ENCODE peak calls at places on chromosomes 16 and 17, in four cellular contexts. One of them, this sample, is unnamed.
A peak's percentile ranks its signal among the peaks of the same experiment; 100 is the strongest.

GRCh38 chr16:69619514-69619913 is 53.7 kb downstream of the NFAT5 start:
- DNase-seq in K562: no peak
- DNase-seq in HepG2: no peak
- DNase-seq in GM12878: no peak
- DNase-seq in this sample: no peak

GRCh38 chr17:28759296-28759865 is 15.6 kb downstream of the TRAF4 start:
- DNase-seq in K562: no peak
- DNase-seq in HepG2: no peak
- DNase-seq in GM12878: no peak
- DNase-seq in this sample: no peak

GRCh38 chr16:9297437-9298113 is 206.1 kb downstream of the HAPSTR1 start:
- DNase-seq in K562: peak; percentile 71
- DNase-seq in HepG2: peak; percentile 63
- DNase-seq in GM12878: no peak
- DNase-seq in this sample: peak; percentile 75

GRCh38 chr16:69601250-69601649 is 35.5 kb downstream of the NFAT5 start:
- DNase-seq in K562: no peak
- DNase-seq in GM12878: no peak
- DNase-seq in HepG2: no peak
- DNase-seq in this sample: no peak

GRCh38 chr16:86519649-86520316 is 9.5 kb downstream of the FOXF1 start:
- DNase-seq in HepG2: peak; percentile 48
- DNase-seq in K562: peak; percentile 76
- DNase-seq in GM12878: no peak
- DNase-seq in this sample: peak; percentile 75

GRCh38 chr16:80015566-80015965 is 415.0 kb upstream of the MAF start:
- DNase-seq in GM12878: no peak
- DNase-seq in HepG2: no peak
- DNase-seq in K562: no peak
- DNase-seq in this sample: no peak

GRCh38 chr17:62093188-62094155 is 28.4 kb upstream of the MED13 start:
- DNase-seq in GM12878: peak; percentile 90
- DNase-seq in K562: no peak
- DNase-seq in HepG2: peak; percentile 36
- DNase-seq in this sample: no peak

GRCh38 chr16:5467552-5467951 is 370.0 kb upstream of the EEF2KMT start:
- DNase-seq in K562: no peak
- DNase-seq in HepG2: no peak
- DNase-seq in GM12878: no peak
- DNase-seq in this sample: no peak

GRCh38 chr17:59756236-59756818 is 48.9 kb downstream of the VMP1 start:
- DNase-seq in GM12878: no peak
- DNase-seq in K562: no peak
- DNase-seq in HepG2: peak; percentile 88
- DNase-seq in this sample: no peak

GRCh38 chr17:3536736-3537135 is 20.9 kb downstream of the TRPV3 start:
- DNase-seq in K562: no peak
- DNase-seq in HepG2: no peak
- DNase-seq in GM12878: no peak
- DNase-seq in this sample: no peak

GRCh38 chr17:22273308-22273707 is 581.0 kb downstream of the KCNJ18 start:
- DNase-seq in HepG2: no peak
- DNase-seq in GM12878: no peak
- DNase-seq in K562: no peak
- DNase-seq in this sample: no peak

GRCh38 chr16:72112906-72113615 is 19.4 kb downstream of the DHX38 start:
- DNase-seq in K562: no peak
- DNase-seq in HepG2: no peak
- DNase-seq in GM12878: no peak
- DNase-seq in this sample: no peak

GRCh38 chr16:72110662-72111615 is 17.3 kb downstream of the DHX38 start:
- DNase-seq in K562: no peak
- DNase-seq in GM12878: no peak
- DNase-seq in HepG2: no peak
- DNase-seq in this sample: no peak

GRCh38 chr16:72112452-72112792 is 18.8 kb downstream of the DHX38 start:
- DNase-seq in K562: no peak
- DNase-seq in HepG2: no peak
- DNase-seq in GM12878: no peak
- DNase-seq in this sample: no peak

GRCh38 chr16:72113616-72113945 is 19.9 kb downstream of the DHX38 start:
- DNase-seq in K562: no peak
- DNase-seq in HepG2: no peak
- DNase-seq in GM12878: no peak
- DNase-seq in this sample: no peak

DNA sequence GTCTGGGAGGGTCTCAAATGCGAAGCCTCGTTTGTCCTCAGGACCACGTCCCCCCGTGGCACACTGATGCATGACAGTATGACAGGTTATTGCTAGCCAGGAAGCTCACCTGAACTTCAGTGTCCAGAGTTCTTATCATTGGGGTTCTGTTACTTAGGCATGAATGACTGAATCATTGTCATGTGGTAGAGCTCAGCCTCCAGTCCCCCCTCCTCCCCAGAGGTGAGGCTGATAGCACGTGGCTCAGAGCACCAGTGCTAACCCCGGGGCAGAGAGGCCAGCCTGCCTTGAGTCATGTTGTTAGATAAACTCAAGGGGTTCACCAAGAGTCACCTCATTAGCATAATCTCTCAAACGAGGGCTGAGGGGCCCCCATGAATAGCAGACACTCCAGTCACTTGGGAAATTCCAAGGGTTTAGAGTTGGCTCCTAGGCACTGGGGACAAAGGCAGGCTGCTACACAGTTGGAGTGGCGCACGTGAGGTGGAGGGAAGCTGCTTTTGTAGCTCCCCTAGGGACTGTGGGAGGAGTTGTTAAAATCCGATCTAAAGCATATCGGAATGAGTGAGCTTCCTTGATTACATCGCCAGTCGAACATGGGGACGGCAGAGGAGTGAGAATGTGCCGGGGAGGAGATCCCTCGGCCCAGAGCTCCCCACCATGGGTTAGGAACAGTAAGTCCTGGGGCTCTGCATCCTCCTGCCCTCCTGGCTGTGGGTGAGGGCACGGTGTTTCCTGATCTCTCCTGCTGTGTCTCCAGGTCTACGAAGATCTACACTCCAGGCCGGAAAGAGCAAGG is 18.2 kb downstream of the DHX38 start:
- DNase-seq in K562: peak; percentile 53
- DNase-seq in GM12878: no peak
- DNase-seq in HepG2: no peak
- DNase-seq in this sample: no peak
- TF ChIP-seq ETV6 in K562: no peak
- TF ChIP-seq ETV6 in GM12878: no peak
- TF ChIP-seq ETV6 in HepG2: no peak
- TF ChIP-seq ETV6 in this sample: no peak

DNA sequence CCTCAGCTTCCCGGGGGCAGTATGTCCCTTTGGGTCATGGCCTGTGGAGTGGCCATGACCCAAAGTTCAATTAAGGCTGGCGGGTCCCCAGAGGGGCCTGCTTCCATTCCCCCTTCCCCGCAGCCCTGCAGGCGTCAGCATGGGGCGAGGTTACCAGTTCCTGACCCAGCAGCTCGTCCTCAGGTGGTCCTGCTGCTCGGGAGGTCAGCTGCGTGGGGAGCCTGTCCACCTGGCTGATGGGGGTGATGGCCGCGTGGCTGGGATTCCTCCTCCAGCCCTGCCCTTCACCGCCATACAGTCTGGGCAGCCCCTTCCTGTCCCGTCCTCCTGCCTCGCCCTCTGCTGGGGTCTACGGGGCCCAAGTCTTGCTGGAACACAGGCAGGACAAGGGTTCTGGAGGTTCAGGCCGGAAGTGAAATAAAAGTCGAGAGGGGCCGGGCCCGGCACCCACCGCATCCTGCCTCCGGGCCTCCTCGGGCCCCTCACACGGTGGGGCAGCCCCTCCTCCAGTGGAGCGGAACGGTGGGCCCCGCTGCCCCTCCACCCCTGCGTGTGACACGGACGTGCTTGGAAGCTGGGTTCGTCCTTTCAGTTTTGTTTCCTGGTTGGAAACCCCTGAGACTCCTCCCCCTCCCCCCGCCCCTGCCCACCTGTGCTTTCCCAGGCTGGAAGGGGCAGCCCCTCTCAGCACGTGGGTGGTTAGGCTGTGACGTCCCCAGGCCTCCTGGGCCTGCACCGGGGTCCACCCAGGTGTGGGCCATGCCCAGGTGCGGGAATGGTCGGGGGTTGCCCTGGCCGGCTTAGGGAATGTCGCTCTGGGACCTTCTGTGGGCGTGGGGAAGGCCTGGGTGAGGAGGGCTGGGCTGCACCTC is 6.8 kb downstream of the UBALD2 start:
- DNase-seq in HepG2: no peak
- DNase-seq in K562: peak; percentile 37
- DNase-seq in GM12878: peak; percentile 91
- DNase-seq in this sample: peak; percentile 45
- TF ChIP-seq TCF7 in HepG2: no peak
- TF ChIP-seq TCF7 in K562: no peak
- TF ChIP-seq TCF7 in GM12878: no peak
- TF ChIP-seq TCF7 in this sample: no peak

GRCh38 chr17:33459078-33459940 is 166.2 kb upstream of the ASIC2 start:
- DNase-seq in K562: no peak
- DNase-seq in GM12878: peak; percentile 44
- DNase-seq in HepG2: no peak
- DNase-seq in this sample: peak; percentile 31
- TF ChIP-seq ETV6 in K562: no peak
- TF ChIP-seq ETV6 in GM12878: no peak
- TF ChIP-seq ETV6 in HepG2: no peak
- TF ChIP-seq ETV6 in this sample: no peak

GRCh38 chr17:80327518-80327917 is 66.9 kb downstream of the RNF213 start:
- DNase-seq in GM12878: no peak
- DNase-seq in HepG2: no peak
- DNase-seq in K562: no peak
- DNase-seq in this sample: no peak
- TF ChIP-seq TCF7 in GM12878: no peak
- TF ChIP-seq TCF7 in HepG2: no peak
- TF ChIP-seq TCF7 in K562: no peak
- TF ChIP-seq TCF7 in this sample: no peak

GRCh38 chr17:8360751-8361150 is 15.8 kb downstream of the KRABD2 start:
- DNase-seq in HepG2: no peak
- DNase-seq in K562: no peak
- DNase-seq in GM12878: no peak
- DNase-seq in this sample: no peak

GRCh38 chr17:8357910-8358309 is 18.3 kb downstream of the ODF4 start:
- DNase-seq in GM12878: no peak
- DNase-seq in K562: no peak
- DNase-seq in HepG2: no peak
- DNase-seq in this sample: no peak

GRCh38 chr17:8362651-8363332 is 13.7 kb downstream of the KRABD2 start:
- DNase-seq in HepG2: no peak
- DNase-seq in K562: no peak
- DNase-seq in GM12878: no peak
- DNase-seq in this sample: no peak

GRCh38 chr17:8359769-8360168 is 16.7 kb downstream of the KRABD2 start:
- DNase-seq in HepG2: no peak
- DNase-seq in GM12878: no peak
- DNase-seq in K562: peak; percentile 42
- DNase-seq in this sample: no peak

GRCh38 chr17:8360260-8360659 is 16.2 kb downstream of the KRABD2 start:
- DNase-seq in GM12878: no peak
- DNase-seq in K562: no peak
- DNase-seq in HepG2: no peak
- DNase-seq in this sample: no peak
- TF ChIP-seq ETV6 in GM12878: no peak
- TF ChIP-seq ETV6 in K562: no peak
- TF ChIP-seq ETV6 in HepG2: no peak
- TF ChIP-seq ETV6 in this sample: no peak

GRCh38 chr16:66306366-66307150 is 59.9 kb upstream of the CDH5 start:
- DNase-seq in K562: no peak
- DNase-seq in GM12878: no peak
- DNase-seq in HepG2: no peak
- DNase-seq in this sample: no peak
- TF ChIP-seq TCF7 in K562: no peak
- TF ChIP-seq TCF7 in GM12878: no peak
- TF ChIP-seq TCF7 in HepG2: no peak
- TF ChIP-seq TCF7 in this sample: no peak

GRCh38 chr17:69250641-69251040 is 22.0 kb upstream of the ABCA10 start:
- DNase-seq in GM12878: no peak
- DNase-seq in HepG2: no peak
- DNase-seq in K562: no peak
- DNase-seq in this sample: no peak

GRCh38 chr17:69246202-69246601 is 17.6 kb upstream of the ABCA10 start:
- DNase-seq in HepG2: no peak
- DNase-seq in GM12878: no peak
- DNase-seq in K562: no peak
- DNase-seq in this sample: no peak

GRCh38 chr17:69246726-69247375 is 18.2 kb upstream of the ABCA10 start:
- DNase-seq in K562: peak; percentile 37
- DNase-seq in HepG2: peak; percentile 62
- DNase-seq in GM12878: peak; percentile 25
- DNase-seq in this sample: no peak

GRCh38 chr17:69240201-69240600 is 11.6 kb upstream of the ABCA10 start:
- DNase-seq in HepG2: no peak
- DNase-seq in GM12878: no peak
- DNase-seq in K562: no peak
- DNase-seq in this sample: no peak

DNA sequence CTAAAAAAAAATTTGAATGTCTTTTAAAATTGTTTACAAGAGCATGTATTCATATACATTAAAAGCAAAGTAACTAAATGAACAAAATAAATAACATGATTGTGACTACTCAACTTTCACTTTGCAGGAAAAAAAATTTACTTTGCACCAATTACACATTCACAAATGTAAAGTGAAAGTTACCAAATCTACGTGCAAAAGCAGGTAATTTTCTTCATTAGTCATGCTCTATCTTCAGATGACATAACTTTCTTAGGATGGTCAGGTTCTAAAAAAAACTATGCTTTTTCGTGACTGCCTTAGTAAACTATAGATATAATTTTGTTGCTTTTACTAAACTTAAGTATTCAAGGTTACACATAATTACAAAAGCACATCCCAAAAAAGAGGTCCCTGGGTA is 17.0 kb upstream of the ABCA10 start:
- DNase-seq in K562: no peak
- DNase-seq in HepG2: no peak
- DNase-seq in GM12878: no peak
- DNase-seq in this sample: no peak
- TF ChIP-seq ETV6 in K562: no peak
- TF ChIP-seq ETV6 in HepG2: no peak
- TF ChIP-seq ETV6 in GM12878: no peak
- TF ChIP-seq ETV6 in this sample: no peak